ENCODE peak calls at places on chromosomes 4 and X, in five cellular contexts. One of them, this sample, is unnamed.

GRCh38 chrX:38806054-38806389 is 4.8 kb downstream of the MID1IP1 start:
- DNase-seq in GM12864: no peak
- DNase-seq in MCF 10A: peak
- DNase-seq in fibroblast of lung: no peak
- DNase-seq in K562: peak
- DNase-seq in this sample: no peak

GRCh38 chr4:36601864-36602263 is 320.4 kb downstream of the DTHD1 start:
- DNase-seq in K562: no peak
- DNase-seq in fibroblast of lung: peak
- DNase-seq in MCF 10A: no peak
- DNase-seq in GM12864: no peak
- DNase-seq in this sample: no peak

GRCh38 chrX:151722241-151722846 is 6.5 kb downstream of the FATE1 start:
- DNase-seq in fibroblast of lung: peak
- DNase-seq in MCF 10A: no peak
- DNase-seq in GM12864: no peak
- DNase-seq in K562: peak
- DNase-seq in this sample: peak

GRCh38 chr4:1870328-1870577 is 940 bp upstream of the NSD2 start:
- DNase-seq in MCF 10A: peak
- DNase-seq in fibroblast of lung: peak
- DNase-seq in K562: no peak
- DNase-seq in GM12864: peak
- DNase-seq in this sample: peak

GRCh38 chrX:128106630-128107029 is 54.4 kb upstream of the ACTRT1 start:
- DNase-seq in fibroblast of lung: no peak
- DNase-seq in K562: no peak
- DNase-seq in GM12864: no peak
- DNase-seq in MCF 10A: peak
- DNase-seq in this sample: no peak

GRCh38 chrX:139200793-139201192 is 329.7 kb upstream of the F9 start:
- DNase-seq in fibroblast of lung: peak
- DNase-seq in GM12864: no peak
- DNase-seq in MCF 10A: peak
- DNase-seq in K562: no peak
- DNase-seq in this sample: peak

GRCh38 chr4:8050555-8051206 is 107.9 kb downstream of the ABLIM2 start:
- DNase-seq in GM12864: no peak
- DNase-seq in K562: no peak
- DNase-seq in fibroblast of lung: peak
- DNase-seq in MCF 10A: peak
- DNase-seq in this sample: peak

GRCh38 chr4:74874785-74875367 is 58.0 kb upstream of the PARM1 start:
- DNase-seq in GM12864: peak
- DNase-seq in MCF 10A: peak
- DNase-seq in fibroblast of lung: peak
- DNase-seq in K562: peak
- DNase-seq in this sample: peak

GRCh38 chr4:158729716-158730559 is 6.7 kb upstream of the PPID start:
- DNase-seq in K562: no peak
- DNase-seq in MCF 10A: peak
- DNase-seq in fibroblast of lung: peak
- DNase-seq in GM12864: no peak
- DNase-seq in this sample: peak

GRCh38 chrX:16212436-16212835 is 45.2 kb downstream of the MAGEB17 start:
- DNase-seq in MCF 10A: peak
- DNase-seq in fibroblast of lung: peak
- DNase-seq in GM12864: no peak
- DNase-seq in K562: no peak
- DNase-seq in this sample: peak

GRCh38 chr4:7799306-7799705 is 140.4 kb downstream of the AFAP1 start:
- DNase-seq in fibroblast of lung: no peak
- DNase-seq in GM12864: no peak
- DNase-seq in MCF 10A: no peak
- DNase-seq in K562: no peak
- DNase-seq in this sample: no peak

GRCh38 chr4:173420324-173420752 is 21.4 kb upstream of the SCRG1 start:
- DNase-seq in GM12864: no peak
- DNase-seq in MCF 10A: peak
- DNase-seq in K562: peak
- DNase-seq in fibroblast of lung: peak
- DNase-seq in this sample: peak

GRCh38 chrX:47633671-47634590 is 4.2 kb upstream of the CFP start:
- DNase-seq in fibroblast of lung: peak
- DNase-seq in GM12864: no peak
- DNase-seq in K562: no peak
- DNase-seq in MCF 10A: no peak
- DNase-seq in this sample: peak

GRCh38 chrX:74606342-74606741 is 8.1 kb downstream of the RLIM start:
- DNase-seq in GM12864: no peak
- DNase-seq in fibroblast of lung: no peak
- DNase-seq in K562: no peak
- DNase-seq in MCF 10A: no peak
- DNase-seq in this sample: no peak

GRCh38 chrX:76538860-76539259 is 111.3 kb downstream of the MAGEE1 start:
- DNase-seq in K562: no peak
- DNase-seq in MCF 10A: no peak
- DNase-seq in GM12864: no peak
- DNase-seq in fibroblast of lung: no peak
- DNase-seq in this sample: no peak

GRCh38 chr4:15945516-15945915 is 7.0 kb upstream of the FGFBP1 start:
- DNase-seq in fibroblast of lung: no peak
- DNase-seq in MCF 10A: no peak
- DNase-seq in GM12864: no peak
- DNase-seq in K562: no peak
- DNase-seq in this sample: peak

GRCh38 chrX:141760761-141761160 is 62.2 kb upstream of the SPANXD start:
- DNase-seq in fibroblast of lung: no peak
- DNase-seq in K562: no peak
- DNase-seq in GM12864: no peak
- DNase-seq in MCF 10A: peak
- DNase-seq in this sample: peak

GRCh38 chr4:68176500-68176899 is 46.8 kb upstream of the TMPRSS11F start:
- DNase-seq in K562: no peak
- DNase-seq in fibroblast of lung: no peak
- DNase-seq in GM12864: no peak
- DNase-seq in MCF 10A: peak
- DNase-seq in this sample: no peak

GRCh38 chr4:100649478-100649877 is 131.7 kb upstream of the EMCN start:
- DNase-seq in GM12864: no peak
- DNase-seq in MCF 10A: no peak
- DNase-seq in K562: no peak
- DNase-seq in fibroblast of lung: no peak
- DNase-seq in this sample: no peak

GRCh38 chr4:87530868-87531267 is 1.7 kb upstream of the SPARCL1 start:
- DNase-seq in MCF 10A: peak
- DNase-seq in fibroblast of lung: peak
- DNase-seq in GM12864: no peak
- DNase-seq in K562: no peak
- DNase-seq in this sample: peak

GRCh38 chr4:3070709-3071500 is 3.4 kb downstream of the HTT-AS start:
- DNase-seq in MCF 10A: no peak
- DNase-seq in K562: no peak
- DNase-seq in fibroblast of lung: no peak
- DNase-seq in GM12864: no peak
- DNase-seq in this sample: no peak

GRCh38 chrX:148771440-148771839 is 271.0 kb downstream of the AFF2 start:
- DNase-seq in K562: no peak
- DNase-seq in MCF 10A: peak
- DNase-seq in GM12864: no peak
- DNase-seq in fibroblast of lung: no peak
- DNase-seq in this sample: peak

GRCh38 chr4:143488684-143489083 is 24.8 kb upstream of the SMARCA5 start:
- DNase-seq in MCF 10A: no peak
- DNase-seq in GM12864: no peak
- DNase-seq in K562: no peak
- DNase-seq in fibroblast of lung: no peak
- DNase-seq in this sample: no peak

GRCh38 chr4:32102941-32103340 is 1382.8 kb downstream of the PCDH7 start:
- DNase-seq in MCF 10A: no peak
- DNase-seq in K562: no peak
- DNase-seq in GM12864: no peak
- DNase-seq in fibroblast of lung: no peak
- DNase-seq in this sample: no peak

GRCh38 chr4:113499696-113500095 is 261.8 kb downstream of the CAMK2D start:
- DNase-seq in GM12864: no peak
- DNase-seq in fibroblast of lung: peak
- DNase-seq in MCF 10A: peak
- DNase-seq in K562: no peak
- DNase-seq in this sample: peak

GRCh38 chr4:10063544-10064300 is 42.4 kb upstream of the SLC2A9 start:
- DNase-seq in fibroblast of lung: peak
- DNase-seq in MCF 10A: peak
- DNase-seq in K562: no peak
- DNase-seq in GM12864: no peak
- DNase-seq in this sample: peak

GRCh38 chr4:42708625-42709024 is 51.7 kb upstream of the ATP8A1 start:
- DNase-seq in GM12864: no peak
- DNase-seq in fibroblast of lung: no peak
- DNase-seq in K562: no peak
- DNase-seq in MCF 10A: no peak
- DNase-seq in this sample: no peak

GRCh38 chrX:39759526-39760224 is 338.1 kb downstream of the BCOR start:
- DNase-seq in MCF 10A: peak
- DNase-seq in fibroblast of lung: peak
- DNase-seq in GM12864: no peak
- DNase-seq in K562: no peak
- DNase-seq in this sample: peak

GRCh38 chr4:145786261-145786660 is 106.3 kb downstream of the C4orf51 start:
- DNase-seq in K562: no peak
- DNase-seq in fibroblast of lung: no peak
- DNase-seq in MCF 10A: no peak
- DNase-seq in GM12864: no peak
- DNase-seq in this sample: no peak

GRCh38 chr4:98181815-98182214 is 38.5 kb upstream of the STPG2 start:
- DNase-seq in MCF 10A: peak
- DNase-seq in GM12864: no peak
- DNase-seq in K562: no peak
- DNase-seq in fibroblast of lung: peak
- DNase-seq in this sample: peak

GRCh38 chrX:105698386-105698785 is 124.0 kb upstream of the NRK start:
- DNase-seq in MCF 10A: peak
- DNase-seq in GM12864: no peak
- DNase-seq in K562: no peak
- DNase-seq in fibroblast of lung: peak
- DNase-seq in this sample: peak

GRCh38 chr4:123339507-123340380 is 56.9 kb upstream of the SPRY1 start:
- DNase-seq in GM12864: no peak
- DNase-seq in fibroblast of lung: no peak
- DNase-seq in MCF 10A: no peak
- DNase-seq in K562: no peak
- DNase-seq in this sample: no peak

GRCh38 chrX:103211012-103211715 is 3.7 kb upstream of the BEX4 start:
- DNase-seq in MCF 10A: peak
- DNase-seq in GM12864: peak
- DNase-seq in fibroblast of lung: peak
- DNase-seq in K562: no peak
- DNase-seq in this sample: peak

GRCh38 chr4:165355900-165356300 is 22.9 kb upstream of the CPE start:
- DNase-seq in K562: no peak
- DNase-seq in GM12864: no peak
- DNase-seq in MCF 10A: peak
- DNase-seq in fibroblast of lung: peak
- DNase-seq in this sample: peak

DNA sequence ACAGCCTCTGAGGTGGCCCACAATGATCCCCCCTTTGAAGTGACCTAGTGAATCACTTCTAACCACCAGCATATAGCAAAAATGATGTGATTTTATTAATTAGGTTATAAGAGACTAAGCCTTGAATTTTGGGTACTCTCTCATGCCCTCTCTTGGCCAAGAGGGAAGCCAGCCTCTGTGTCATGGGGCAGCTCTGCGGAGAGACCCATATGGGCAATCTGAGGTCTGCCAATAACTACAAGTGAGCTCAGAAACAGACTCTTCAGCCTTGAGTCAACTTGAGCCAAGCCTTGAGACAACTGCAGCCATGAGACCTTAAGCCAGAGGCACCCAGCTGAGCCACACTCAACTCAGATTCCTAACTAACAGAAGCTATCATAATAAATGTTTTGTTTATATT is 45.7 kb downstream of the MANBA start:
- DNase-seq in GM12864: no peak
- DNase-seq in fibroblast of lung: no peak
- DNase-seq in K562: no peak
- DNase-seq in MCF 10A: no peak
- DNase-seq in this sample: peak
- TF ChIP-seq CTCF in GM12864: no peak
- TF ChIP-seq CTCF in fibroblast of lung: no peak
- TF ChIP-seq CTCF in K562: no peak
- TF ChIP-seq CTCF in MCF 10A: peak
- TF ChIP-seq CTCF in this sample: peak

GRCh38 chr4:169971456-169972015 is 54.7 kb downstream of the MFAP3L start:
- DNase-seq in fibroblast of lung: no peak
- DNase-seq in MCF 10A: no peak
- DNase-seq in GM12864: no peak
- DNase-seq in K562: no peak
- DNase-seq in this sample: peak
- TF ChIP-seq CTCF in fibroblast of lung: no peak
- TF ChIP-seq CTCF in MCF 10A: no peak
- TF ChIP-seq CTCF in GM12864: no peak
- TF ChIP-seq CTCF in K562: no peak
- TF ChIP-seq CTCF in this sample: no peak

GRCh38 chr4:52643190-52643589 is 15.9 kb downstream of the USP46 start:
- DNase-seq in K562: no peak
- DNase-seq in fibroblast of lung: no peak
- DNase-seq in MCF 10A: no peak
- DNase-seq in GM12864: no peak
- DNase-seq in this sample: no peak
- TF ChIP-seq CTCF in K562: no peak
- TF ChIP-seq CTCF in fibroblast of lung: no peak
- TF ChIP-seq CTCF in MCF 10A: no peak
- TF ChIP-seq CTCF in GM12864: no peak
- TF ChIP-seq CTCF in this sample: no peak

DNA sequence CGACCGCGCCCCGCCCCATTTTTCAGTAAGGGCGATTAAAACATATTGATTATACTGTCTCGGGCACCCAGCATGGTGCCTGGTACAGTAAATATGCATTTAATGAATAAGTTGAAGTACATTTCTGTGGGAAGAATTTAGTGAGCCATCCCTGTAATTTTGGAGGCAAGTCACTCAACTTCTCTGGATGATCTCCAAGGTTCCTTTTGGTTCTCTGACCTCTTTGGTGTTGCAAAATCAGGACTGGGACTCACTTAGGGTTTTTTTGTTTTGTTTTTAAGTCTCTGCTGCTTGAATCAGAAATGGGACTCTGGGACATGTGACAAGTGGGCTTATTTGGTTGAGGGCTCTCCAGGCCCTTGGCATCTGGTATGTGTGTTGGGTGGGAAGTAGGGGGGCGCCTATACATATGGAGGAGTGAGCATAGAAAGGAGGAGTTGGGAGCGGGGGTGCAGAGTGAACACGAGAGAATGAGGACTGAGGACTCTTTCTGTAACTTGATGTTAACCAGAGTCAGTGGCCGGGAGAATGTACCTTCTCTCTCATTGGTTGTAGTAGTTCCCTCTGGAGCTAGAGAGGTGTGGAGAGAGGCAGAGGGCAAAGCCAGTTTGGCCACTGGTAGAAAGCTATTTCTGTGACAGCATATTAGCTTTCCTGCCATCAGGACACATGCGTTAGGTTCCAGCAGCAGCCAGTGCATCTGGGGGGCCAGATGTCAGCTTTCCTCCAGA is 1.9 kb downstream of the ARHGAP10 start:
- DNase-seq in K562: no peak
- DNase-seq in MCF 10A: peak
- DNase-seq in GM12864: no peak
- DNase-seq in fibroblast of lung: peak
- DNase-seq in this sample: peak
- TF ChIP-seq CTCF in K562: no peak
- TF ChIP-seq CTCF in MCF 10A: no peak
- TF ChIP-seq CTCF in GM12864: peak
- TF ChIP-seq CTCF in fibroblast of lung: no peak
- TF ChIP-seq CTCF in this sample: no peak